ENCODE peak calls at places on chromosome 19, in seven cellular contexts. M is heart left ventricle, E is uterus, X is esophagus squamous epithelium, G is IMR-90, I is Peyer's patch, J is esophagus muscularis mucosa. V is an unnamed sample. For H3K4me1, the result is how much of the 10 kb centered on the place peaks cover.

GRCh38 chr19:10888421-10888866 is 17.1 kb downstream of the CARM1 start:
- DNase-seq in M (no peak), I (no peak), G (no peak), E (no peak), X (no peak), J (no peak), V (no peak)

GRCh38 chr19:29119582-29119981 is 93.4 kb downstream of the UQCRFS1 start:
- DNase-seq in E (no peak), I (no peak), G (no peak), M (no peak), X (no peak), J (no peak), V (peak)

GRCh38 chr19:41324921-41325639 is 15.1 kb downstream of the CCDC97 start:
- DNase-seq in I (peak), X (no peak), G (peak), J (no peak), E (peak), M (peak), V (no peak)

GRCh38 chr19:50669319-50670101 is 20.3 kb downstream of the C19orf81 start:
- DNase-seq in X (no peak), J (no peak), M (no peak), I (no peak), G (peak), E (no peak), V (peak)

GRCh38 chr19:42469311-42470239 is 26.8 kb upstream of the CXCL17 start:
- DNase-seq in G (no peak), J (no peak), E (no peak), X (no peak), M (no peak), I (no peak), V (no peak)

GRCh38 chr19:35260694-35261304 is 8.0 kb upstream of the USF2 start:
- DNase-seq in X (no peak), M (no peak), I (peak), J (no peak), E (no peak), G (no peak), V (peak)

GRCh38 chr19:1471514-1472107 is 7.4 kb downstream of the C19orf25 start:
- DNase-seq in I (no peak), M (no peak), X (no peak), E (no peak), J (no peak), G (no peak), V (no peak)

GRCh38 chr19:49441210-49441959 is at the start of gene SLC17A7:
- DNase-seq in J (no peak), X (no peak), E (peak), G (no peak), M (peak), I (no peak), V (peak)

GRCh38 chr19:39405930-39406655 is 554 bp upstream of the ZFP36 start:
- DNase-seq in I (no peak), M (no peak), E (no peak), J (no peak), G (no peak), X (peak), V (peak)

GRCh38 chr19:29013988-29014387 is 199.0 kb downstream of the UQCRFS1 start:
- DNase-seq in M (no peak), G (no peak), I (no peak), J (no peak), X (no peak), E (no peak), V (no peak)

GRCh38 chr19:8324186-8325050 is 3.1 kb downstream of the RPS28 start:
- DNase-seq in J (no peak), G (no peak), E (no peak), X (no peak), M (peak), I (no peak), V (no peak)

DNA sequence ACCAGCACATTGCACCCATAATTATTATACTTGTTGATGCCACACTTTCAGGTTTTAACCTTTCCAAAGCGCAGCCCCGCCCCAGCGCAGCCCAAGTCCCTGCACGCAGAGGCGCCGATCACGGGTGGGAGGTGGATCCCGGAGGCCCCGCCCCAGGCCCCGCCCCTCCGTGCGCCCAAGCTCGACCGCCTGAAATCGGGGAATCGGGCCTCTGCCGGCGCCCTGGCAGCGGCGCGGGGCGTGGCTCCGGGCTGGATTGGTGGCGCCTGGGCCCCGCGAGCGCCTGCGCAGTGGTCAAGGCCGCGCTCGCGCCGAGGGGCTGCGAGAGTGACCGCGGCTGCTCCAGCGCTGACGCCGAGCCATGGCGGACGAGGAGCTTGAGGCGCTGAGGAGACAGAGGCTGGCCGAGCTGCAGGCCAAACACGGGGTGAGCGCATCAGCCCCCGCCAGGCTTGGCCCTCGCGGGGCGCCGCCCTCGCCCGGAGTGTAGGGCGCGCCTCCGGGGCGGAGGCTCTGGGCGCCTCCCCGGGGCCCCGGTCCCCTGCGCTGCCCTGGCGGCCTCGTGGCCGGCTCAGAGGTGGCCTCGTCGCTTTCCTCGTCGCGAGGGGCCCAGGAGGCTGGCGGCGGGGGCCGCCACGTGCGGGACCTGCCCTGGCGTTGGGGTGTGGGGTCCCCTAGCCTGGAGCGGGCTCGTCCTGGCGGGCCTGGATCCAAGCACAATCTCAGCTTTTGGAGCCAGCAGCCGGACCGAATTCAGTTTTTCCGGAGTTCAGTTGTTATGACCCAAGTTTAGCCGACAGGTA is at the start of gene PDCD5:
- DNase-seq in M (peak), J (peak), E (peak), I (peak), G (peak), X (peak), V (peak)
- TF ChIP-seq POLR2A in M (peak), J (peak), E (peak), I (peak), G (peak), X (peak), V (no peak)

GRCh38 chr19:45403781-45404556 is 900 bp downstream of the PPP1R13L start:
- DNase-seq in X (no peak), M (peak), J (no peak), G (no peak), I (peak), E (peak), V (peak)

GRCh38 chr19:45401815-45402468 is 2.9 kb downstream of the PPP1R13L start:
- DNase-seq in X (no peak), I (no peak), J (no peak), G (no peak), E (no peak), M (no peak), V (no peak)

GRCh38 chr19:45403272-45403671 is 1.6 kb downstream of the PPP1R13L start:
- DNase-seq in E (no peak), M (no peak), J (no peak), X (no peak), I (no peak), G (no peak), V (no peak)

GRCh38 chr19:45404557-45405434 is at the start of gene PPP1R13L:
- DNase-seq in X (no peak), G (peak), E (peak), I (peak), J (no peak), M (peak), V (peak)

DNA sequence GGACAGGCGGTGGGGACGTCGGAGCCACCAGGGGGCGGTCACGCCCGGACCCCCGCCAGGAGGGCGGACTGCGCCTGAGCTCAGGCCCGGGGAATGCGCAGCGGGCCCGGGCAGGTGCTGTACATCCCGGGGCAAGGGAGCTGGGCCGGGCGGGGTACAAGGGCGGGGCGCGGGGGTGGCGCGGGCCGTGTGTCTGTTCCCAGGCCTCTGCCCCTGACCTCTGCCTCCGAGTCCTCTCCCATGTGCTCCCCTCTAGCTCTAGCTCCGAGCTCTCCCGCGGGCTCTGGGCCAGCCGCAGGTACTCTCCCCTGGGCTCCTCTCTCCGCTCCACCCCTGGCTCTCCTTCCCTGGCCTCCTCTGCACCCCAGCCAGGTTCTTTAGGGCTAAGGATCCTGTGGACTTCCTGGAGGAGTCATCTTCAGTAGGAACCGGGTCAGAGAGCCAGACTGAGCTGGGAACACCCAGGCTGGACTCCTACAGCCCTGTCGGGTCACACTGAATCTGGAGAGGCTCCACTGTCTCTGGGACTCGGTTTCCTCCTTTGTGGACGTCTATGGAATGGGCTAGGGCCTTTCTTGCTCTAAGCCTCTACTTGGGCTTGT is 2.3 kb downstream of the PPP1R13L start:
- DNase-seq in I (peak), G (no peak), M (peak), J (no peak), E (no peak), X (no peak), V (no peak)
- TF ChIP-seq CTCF in I (peak), G (peak), M (peak), J (peak), E (peak), X (peak), V (no peak)

GRCh38 chr19:54507824-54508223 is 5.2 kb downstream of the LAIR2 start:
- DNase-seq in I (no peak), J (no peak), M (no peak), E (no peak), G (no peak), X (no peak), V (no peak)

GRCh38 chr19:54506079-54506478 is 3.4 kb downstream of the LAIR2 start:
- DNase-seq in E (no peak), X (no peak), I (no peak), J (no peak), M (no peak), G (no peak), V (no peak)

DNA sequence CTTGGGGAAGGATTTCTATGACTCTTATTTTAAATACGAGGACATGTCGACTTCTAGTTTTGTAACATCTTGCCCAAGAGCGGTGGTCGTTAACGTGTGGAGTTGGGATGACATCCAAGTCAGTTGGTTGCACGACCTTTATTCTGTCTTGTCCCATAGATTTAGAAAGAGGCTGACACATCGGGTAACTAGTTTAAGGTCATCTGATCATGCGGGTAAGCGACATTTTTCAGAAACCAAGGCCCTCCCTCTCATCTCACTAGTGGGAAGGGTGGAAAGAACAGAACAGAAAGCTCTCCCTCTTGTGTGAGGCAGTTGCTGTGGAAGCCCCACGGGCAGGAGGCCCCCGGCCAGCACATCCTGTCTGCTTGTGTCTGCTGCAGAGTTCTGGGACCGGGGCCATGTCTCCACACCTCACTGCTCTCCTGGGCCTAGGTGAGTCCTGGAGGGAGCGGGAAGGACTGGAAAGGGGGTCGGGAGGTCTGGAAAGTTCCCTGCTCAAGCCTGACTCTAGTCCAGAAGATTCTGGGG is at the start of gene LAIR2:
- DNase-seq in G (no peak), J (no peak), E (no peak), I (no peak), M (no peak), X (no peak), V (no peak)
- H3K4me1 ChIP-seq in G (under half), J (under half), E (under half), I (under half), M (under half), X (under half), V (under half)

GRCh38 chr19:14006766-14007562 is 844 bp upstream of the RFX1 start:
- DNase-seq in M (peak), G (no peak), X (no peak), J (peak), I (no peak), E (no peak), V (no peak)
- TF ChIP-seq POLR2A in M (peak), G (peak), X (peak), J (peak), I (peak), E (no peak), V (no peak)

DNA sequence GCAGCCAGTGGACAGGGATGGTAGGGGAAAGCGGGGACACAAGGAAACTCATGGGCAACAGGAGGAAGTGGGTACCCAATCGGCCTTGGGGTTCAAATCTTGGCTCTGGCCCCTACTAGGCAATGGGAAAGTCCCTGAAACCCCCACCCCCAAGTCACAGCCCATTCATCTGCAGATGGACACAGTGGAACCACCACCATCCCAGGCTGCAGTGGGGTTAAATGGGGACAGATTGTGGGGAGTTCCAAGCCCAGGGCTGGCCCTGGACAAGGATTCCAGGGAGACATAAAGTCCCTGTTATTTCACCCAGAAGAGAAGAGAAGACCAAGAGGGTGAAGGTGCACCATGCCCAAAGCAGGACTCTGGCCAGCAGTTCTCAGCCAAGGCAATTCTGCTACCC is 48.5 kb downstream of the CPAMD8 start:
- DNase-seq in J (no peak), G (no peak), M (no peak), I (no peak), E (no peak), X (no peak), V (no peak)
- TF ChIP-seq CTCF in J (no peak), G (no peak), M (no peak), I (no peak), E (no peak), X (no peak), V (no peak)

GRCh38 chr19:3266792-3267469 is 42.5 kb downstream of the CELF5 start:
- DNase-seq in G (no peak), X (no peak), E (no peak), I (no peak), J (no peak), M (no peak), V (peak)
- H3K4me1 ChIP-seq in G (under half), X (under half), E (under half), I (under half), J (under half), M (under half), V (under half)

DNA sequence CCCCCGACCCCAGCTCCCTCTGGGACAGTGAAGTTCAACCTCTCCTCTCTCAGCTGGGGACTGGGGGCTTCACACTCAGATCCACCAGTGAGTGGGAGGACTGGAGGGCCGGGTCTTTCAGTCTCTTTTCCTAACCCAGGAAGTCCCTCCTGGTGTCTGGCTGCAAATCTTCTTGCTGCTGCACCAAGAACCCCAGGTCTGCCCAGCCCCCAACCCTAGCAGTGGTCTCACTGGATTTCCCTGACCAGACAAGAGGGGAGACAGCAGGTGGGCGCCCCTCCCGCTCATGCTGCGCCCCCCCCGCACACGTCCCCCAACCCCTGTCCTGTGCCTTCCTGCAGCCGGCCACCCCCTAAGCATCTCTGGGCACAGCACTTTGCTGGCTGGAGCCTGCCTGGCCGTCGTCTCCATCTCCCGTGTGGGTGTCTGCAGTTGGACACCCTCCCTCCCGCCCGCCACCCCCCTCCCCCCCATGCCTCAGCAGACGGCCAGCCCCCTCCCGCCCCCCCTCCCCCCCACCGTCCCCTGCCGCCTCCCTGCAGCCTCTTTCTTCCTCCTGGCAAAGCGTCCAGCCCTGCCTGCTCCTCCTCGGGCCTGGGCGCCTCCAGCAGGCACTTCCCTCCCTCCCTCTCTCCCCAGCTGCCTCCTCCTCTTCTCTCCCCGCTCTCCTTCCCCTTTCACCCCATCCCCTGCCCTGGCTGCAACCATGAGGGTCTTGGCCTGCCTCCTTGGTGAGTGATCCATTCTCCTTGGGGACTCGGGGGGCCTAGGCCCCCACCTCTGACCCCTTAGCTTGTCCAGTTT is at the start of gene SSC5D:
- DNase-seq in J (no peak), X (no peak), I (no peak), G (peak), E (peak), M (peak), V (peak)
- TF ChIP-seq POLR2A in J (no peak), X (no peak), I (no peak), G (no peak), E (no peak), M (no peak), V (no peak)

DNA sequence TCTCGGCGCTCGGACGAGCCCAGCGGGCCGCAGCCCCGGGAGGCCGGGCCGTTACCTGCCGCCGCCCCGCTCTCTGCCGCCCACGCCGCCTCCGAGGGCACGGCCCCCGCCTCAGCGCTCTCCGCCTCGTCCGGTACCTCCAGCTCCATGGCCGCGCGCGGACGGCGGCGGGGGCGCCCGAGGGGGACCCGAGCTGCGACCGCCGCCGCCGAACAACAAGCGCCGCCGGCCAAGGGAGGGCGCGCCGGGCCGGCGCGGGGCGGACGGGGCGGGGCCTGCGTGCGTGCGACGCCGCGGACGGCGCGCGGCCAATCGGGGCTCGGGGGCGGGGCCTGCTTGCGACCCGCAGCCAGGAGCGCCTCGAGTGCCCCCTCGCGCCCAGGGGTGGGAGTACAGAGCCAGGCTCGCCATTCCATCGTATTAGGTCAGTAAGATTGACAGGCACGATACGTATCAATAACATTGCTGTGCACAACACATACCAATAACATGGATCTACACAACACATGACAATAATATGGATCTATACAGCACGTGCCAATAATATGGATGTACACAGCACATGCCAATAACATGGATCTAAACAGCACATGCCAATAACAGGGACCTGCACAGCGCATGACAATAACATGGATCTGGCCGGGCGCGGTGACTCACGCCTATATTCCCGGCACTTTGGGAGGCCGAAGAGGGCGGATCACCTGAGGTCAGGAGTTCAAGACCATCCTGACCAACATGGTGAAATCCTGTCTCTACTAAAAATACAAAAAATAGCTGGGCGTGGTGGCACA is at the start of gene PIP5K1C:
- DNase-seq in X (peak), E (peak), G (peak), M (peak), J (peak), I (peak), V (peak)
- TF ChIP-seq CTCF in X (peak), E (peak), G (peak), M (peak), J (peak), I (peak), V (peak)

DNA sequence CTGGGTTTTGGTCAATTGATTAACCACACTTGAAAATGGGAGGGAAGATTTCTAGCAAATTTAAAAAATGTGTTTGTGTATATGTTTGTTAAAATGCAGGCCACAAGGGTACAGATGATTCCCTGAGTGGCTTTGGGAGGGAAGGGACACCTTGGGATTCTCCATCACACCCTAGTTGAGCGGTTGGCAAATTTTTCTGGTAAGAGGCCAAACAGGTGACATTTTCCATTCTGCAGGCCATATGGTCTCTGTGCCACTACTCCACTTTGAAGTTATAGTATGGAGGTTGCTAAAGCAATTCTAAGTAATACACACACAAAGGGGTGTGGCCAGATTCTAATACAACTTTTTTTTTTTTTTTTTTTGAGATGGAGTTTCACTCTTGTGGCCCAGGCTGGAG is 12.9 kb upstream of the MED26 start:
- DNase-seq in E (no peak), I (no peak), J (no peak), G (no peak), X (no peak), M (no peak), V (no peak)
- H3K4me1 ChIP-seq in E (under half), I (under half), J (under half), G (under half), X (under half), M (under half), V (under half)

GRCh38 chr19:47423203-47423882 is 4.0 kb upstream of the MEIS3 start:
- DNase-seq in J (no peak), I (no peak), X (no peak), E (no peak), M (no peak), G (no peak), V (no peak)
- TF ChIP-seq POLR2A in J (no peak), I (no peak), X (no peak), E (no peak), M (no peak), G (no peak), V (no peak)